ENCODE peak calls at places on chromosomes 6 and 20, in four cellular contexts. H is RWPE2, B is cardiac muscle cell, K is AG09309. O is an unnamed sample.

GRCh38 chr20:25624500-25624939 is 706 bp upstream of the NANP start:
- DNase-seq in H (no peak), B (no peak), K (no peak), O (peak)

GRCh38 chr6:42378125-42378524 is 73.6 kb downstream of the TRERF1 start:
- DNase-seq in H (no peak), B (no peak), K (no peak), O (no peak)

GRCh38 chr6:111517965-111518364 is 34.9 kb upstream of the REV3L start:
- DNase-seq in H (no peak), B (no peak), K (no peak), O (no peak)

GRCh38 chr20:24559114-24559513 is 89.7 kb downstream of the SYNDIG1 start:
- DNase-seq in H (no peak), B (no peak), K (no peak), O (no peak)

GRCh38 chr20:51886891-51887608 is 84.7 kb upstream of the SALL4 start:
- DNase-seq in H (no peak), B (no peak), K (no peak), O (no peak)

GRCh38 chr20:49569403-49570115 is 1.6 kb upstream of the PTGIS start:
- DNase-seq in H (peak), B (peak), K (no peak), O (peak)

GRCh38 chr6:112216699-112217551 is 37.4 kb downstream of the LAMA4 start:
- DNase-seq in H (no peak), B (peak), K (peak), O (peak)

GRCh38 chr6:92122746-92123145 is 1296.6 kb downstream of the EPHA7 start:
- DNase-seq in H (no peak), B (peak), K (no peak), O (peak)

GRCh38 chr6:42418739-42419138 is 33.0 kb downstream of the TRERF1 start:
- DNase-seq in H (no peak), B (no peak), K (no peak), O (no peak)

GRCh38 chr6:138527376-138528092 is 28.2 kb upstream of the NHSL1 start:
- DNase-seq in H (no peak), B (no peak), K (no peak), O (no peak)

GRCh38 chr6:155085582-155086253 is 90.6 kb downstream of the TIAM2 start:
- DNase-seq in H (no peak), B (no peak), K (no peak), O (no peak)

GRCh38 chr20:33387177-33387576 is 14.1 kb downstream of the CDK5RAP1 start:
- DNase-seq in H (peak), B (peak), K (peak), O (no peak)

GRCh38 chr6:8436956-8437355 is 1.6 kb upstream of the SLC35B3 start:
- DNase-seq in H (no peak), B (no peak), K (no peak), O (no peak)

GRCh38 chr6:5025911-5026819 is 22.3 kb upstream of the RPP40 start:
- DNase-seq in H (no peak), B (peak), K (no peak), O (peak)

GRCh38 chr20:62921119-62921687 is 5.1 kb downstream of the DIDO1 start:
- DNase-seq in H (peak), B (peak), K (no peak), O (peak)

GRCh38 chr6:6975395-6976111 is 132.2 kb upstream of the RREB1 start:
- DNase-seq in H (no peak), B (peak), K (no peak), O (no peak)

GRCh38 chr6:38638941-38639497 is 710 bp downstream of the BTBD9 start:
- DNase-seq in H (peak), B (peak), K (no peak), O (peak)

GRCh38 chr6:38773338-38773737 is 58.2 kb downstream of the DNAH8 start:
- DNase-seq in H (no peak), B (peak), K (no peak), O (no peak)

GRCh38 chr6:85033547-85033946 is 269.1 kb upstream of the TBX18 start:
- DNase-seq in H (no peak), B (no peak), K (no peak), O (no peak)

GRCh38 chr6:78911218-78911617 is 43.9 kb downstream of the IRAK1BP1 start:
- DNase-seq in H (no peak), B (peak), K (no peak), O (no peak)

DNA sequence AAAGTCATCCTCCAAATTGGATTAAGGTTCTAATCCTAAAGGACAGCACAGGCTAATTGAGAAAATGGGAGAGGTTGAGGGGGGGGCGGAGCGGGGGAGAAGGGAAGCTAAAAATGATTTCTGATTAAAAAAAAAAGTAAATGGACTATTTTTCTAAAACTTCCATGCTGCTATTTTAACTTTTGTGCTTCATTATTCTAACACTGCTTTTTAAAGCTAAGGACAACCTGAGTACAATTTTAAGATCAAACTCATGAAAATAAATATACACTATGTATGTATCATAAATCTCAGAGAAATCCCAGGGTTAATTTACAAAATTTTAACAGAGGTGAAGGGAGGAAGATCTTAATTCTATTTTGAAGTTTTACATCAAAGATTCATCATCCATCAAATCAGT is 4.4 kb downstream of the MAN1A1 start:
- DNase-seq in H (no peak), B (no peak), K (no peak), O (no peak)
- H3K4me3 ChIP-seq in H (no peak), B (no peak), K (no peak), O (no peak)

GRCh38 chr6:21595951-21596378 is 2.4 kb downstream of the SOX4 start:
- DNase-seq in H (no peak), B (no peak), K (no peak), O (no peak)

GRCh38 chr6:21597243-21597682 is 3.7 kb downstream of the SOX4 start:
- DNase-seq in H (no peak), B (no peak), K (no peak), O (no peak)

GRCh38 chr6:21597706-21598273 is 4.2 kb downstream of the SOX4 start:
- DNase-seq in H (no peak), B (peak), K (no peak), O (peak)

GRCh38 chr6:21595265-21595950 is 1.9 kb downstream of the SOX4 start:
- DNase-seq in H (no peak), B (peak), K (no peak), O (peak)

GRCh38 chr6:21596379-21597242 is 3.1 kb downstream of the SOX4 start:
- DNase-seq in H (peak), B (peak), K (no peak), O (peak)
- H3K4me3 ChIP-seq in H (peak), B (peak), K (peak), O (peak)

DNA sequence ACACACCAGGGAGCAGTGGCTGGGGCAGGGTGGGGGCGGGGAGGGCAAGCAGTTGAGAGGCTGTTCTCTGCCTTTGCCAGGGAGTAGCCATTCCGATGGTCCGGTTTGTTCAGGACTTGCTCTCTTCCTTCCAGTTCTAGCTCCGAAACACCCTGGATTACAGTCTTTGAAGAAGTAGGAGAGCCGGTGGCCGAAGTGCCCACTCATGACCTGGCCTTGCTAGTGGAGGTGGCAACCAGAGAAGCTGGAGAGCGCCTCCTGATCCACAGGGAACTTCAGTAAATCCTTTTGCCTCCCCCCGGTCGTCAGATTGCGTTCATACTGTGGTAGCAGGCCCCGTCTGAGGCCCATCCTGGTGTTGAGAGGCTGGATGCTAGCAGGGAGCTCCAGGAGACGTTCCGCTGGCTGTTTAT is 92.8 kb downstream of the ARID1B start:
- DNase-seq in H (no peak), B (no peak), K (no peak), O (no peak)
- H3K4me3 ChIP-seq in H (no peak), B (no peak), K (no peak), O (no peak)

GRCh38 chr6:96152114-96152708 is 136.4 kb downstream of the FUT9 start:
- DNase-seq in H (no peak), B (no peak), K (no peak), O (no peak)

GRCh38 chr6:96153775-96154174 is 138.0 kb downstream of the FUT9 start:
- DNase-seq in H (no peak), B (no peak), K (no peak), O (no peak)

GRCh38 chr6:96151707-96152106 is 135.9 kb downstream of the FUT9 start:
- DNase-seq in H (no peak), B (no peak), K (no peak), O (no peak)

GRCh38 chr6:96157018-96157565 is 141.3 kb downstream of the FUT9 start:
- DNase-seq in H (no peak), B (no peak), K (no peak), O (no peak)

DNA sequence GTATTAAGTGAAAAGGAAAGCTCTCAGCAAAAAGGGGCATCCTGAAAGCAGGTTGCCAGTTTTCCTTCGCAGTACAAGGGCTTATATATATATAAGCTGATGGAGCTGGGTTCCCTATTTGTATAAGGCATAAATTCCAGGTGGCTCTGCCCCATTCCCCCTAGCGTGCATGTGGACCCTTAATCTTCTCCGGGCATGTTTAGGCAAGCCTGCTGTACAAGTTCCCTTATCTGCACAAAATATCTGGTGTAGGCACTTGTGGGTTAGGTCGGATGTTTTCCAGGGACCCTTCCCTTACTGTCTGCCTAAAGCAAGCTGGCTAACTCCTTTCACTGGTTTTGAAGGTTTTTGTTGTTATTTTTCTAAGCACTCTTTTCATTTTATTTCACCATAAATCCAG is 140.7 kb downstream of the FUT9 start:
- DNase-seq in H (no peak), B (no peak), K (no peak), O (no peak)
- H3K4me3 ChIP-seq in H (no peak), B (no peak), K (no peak), O (no peak)

GRCh38 chr6:108581237-108581931 is 20.7 kb downstream of the FOXO3 start:
- DNase-seq in H (no peak), B (peak), K (no peak), O (peak)
- H3K4me3 ChIP-seq in H (no peak), B (no peak), K (peak), O (peak)

GRCh38 chr6:11414564-11414963 is 123.0 kb upstream of the TMEM170B start:
- DNase-seq in H (no peak), B (no peak), K (no peak), O (peak)
- H3K4me3 ChIP-seq in H (no peak), B (no peak), K (no peak), O (no peak)

O was measured in choroid plexus epithelial cell.